ENCODE peak calls at places on chromosome 11, in eight cellular contexts. Q, C, K, S, G, H, F and B are unnamed samples.

GRCh38 chr11:134652586-134653255 is 240.7 kb upstream of the B3GAT1 start:
- DNase-seq in S (no peak), Q (no peak), G (no peak), H (no peak), C (no peak), K (no peak), F (no peak), B (peak; percentile 1)

GRCh38 chr11:71156301-71156700 is 96.1 kb downstream of the SHANK2 start:
- DNase-seq in S (no peak), F (no peak), K (no peak), Q (no peak), C (no peak), G (no peak), H (no peak), B (no peak)

GRCh38 chr11:132231656-132232173 is 861.3 kb downstream of the NTM start:
- DNase-seq in G (no peak), K (no peak), F (no peak), C (no peak), S (no peak), H (no peak), Q (no peak), B (no peak)

GRCh38 chr11:1548221-1549070 is 23.6 kb downstream of the DUSP8 start:
- DNase-seq in K (peak; percentile 33), C (no peak), S (no peak), G (peak; percentile 65), H (no peak), Q (no peak), F (peak; percentile 75), B (peak; percentile 88)

GRCh38 chr11:65850217-65851082 is 7.5 kb downstream of the CFL1 start:
- DNase-seq in Q (no peak), C (no peak), S (no peak), F (no peak), K (no peak), H (no peak), G (no peak), B (peak; percentile 22)

GRCh38 chr11:102309621-102310541 is 7.4 kb upstream of the BIRC3 start:
- DNase-seq in H (no peak), S (no peak), Q (no peak), F (no peak), K (no peak), G (no peak), C (no peak), B (no peak)

GRCh38 chr11:72221386-72221785 is 3.2 kb upstream of the INPPL1 start:
- DNase-seq in C (no peak), Q (no peak), K (no peak), H (no peak), G (no peak), F (no peak), S (no peak), B (no peak)

GRCh38 chr11:35036642-35037041 is 102.3 kb upstream of the CD44 start:
- DNase-seq in F (no peak), Q (no peak), C (no peak), K (no peak), S (no peak), G (no peak), H (no peak), B (no peak)

GRCh38 chr11:95453616-95454118 is 222.7 kb upstream of the SESN3 start:
- DNase-seq in C (no peak), K (peak; percentile 67), H (no peak), G (no peak), Q (no peak), F (peak; percentile 43), S (no peak), B (no peak)

GRCh38 chr11:8019671-8020597 is 32.8 kb downstream of the EIF3F start:
- DNase-seq in H (no peak), Q (no peak), F (peak; percentile 54), C (no peak), K (no peak), S (peak; percentile 4), G (no peak), B (peak; percentile 15)

GRCh38 chr11:122690801-122691649 is 35.5 kb downstream of the UBASH3B start:
- DNase-seq in S (peak; percentile 18), G (no peak), H (no peak), Q (no peak), F (no peak), K (no peak), C (no peak), B (no peak)

GRCh38 chr11:75938543-75938942 is 123.5 kb downstream of the UVRAG start:
- DNase-seq in F (no peak), Q (no peak), S (no peak), C (no peak), K (no peak), H (no peak), G (no peak), B (no peak)

GRCh38 chr11:107172996-107173395 is 154.7 kb upstream of the GUCY1A2 start:
- DNase-seq in F (no peak), C (no peak), K (no peak), S (no peak), H (no peak), Q (no peak), G (no peak), B (no peak)

GRCh38 chr11:80109031-80109430 is 668.2 kb upstream of the TENM4 start:
- DNase-seq in H (no peak), Q (no peak), C (no peak), F (no peak), S (no peak), G (no peak), K (no peak), B (no peak)

GRCh38 chr11:44614281-44614680 is 48.8 kb downstream of the CD82 start:
- DNase-seq in C (no peak), H (no peak), F (no peak), G (no peak), K (no peak), S (no peak), Q (no peak), B (no peak)

GRCh38 chr11:112794321-112794720 is 166.9 kb upstream of the NCAM1 start:
- DNase-seq in K (no peak), F (no peak), Q (no peak), G (peak; percentile 30), C (no peak), H (no peak), S (no peak), B (no peak)

GRCh38 chr11:95764267-95764898 is 25.2 kb downstream of the FAM76B start:
- DNase-seq in Q (no peak), K (no peak), S (peak; percentile 56), C (no peak), F (peak; percentile 61), G (peak; percentile 10), H (no peak), B (no peak)

GRCh38 chr11:9862981-9863380 is 199.1 kb downstream of the SWAP70 start:
- DNase-seq in F (no peak), S (no peak), Q (no peak), C (no peak), H (no peak), G (peak; percentile 50), K (no peak), B (no peak)

GRCh38 chr11:62552465-62552782 is 5.8 kb upstream of the AHNAK start:
- DNase-seq in C (no peak), Q (no peak), F (no peak), S (no peak), H (no peak), K (no peak), G (peak; percentile 39), B (peak; percentile 65)

GRCh38 chr11:83265331-83265730 is 20.8 kb downstream of the CCDC90B start:
- DNase-seq in H (no peak), Q (no peak), C (no peak), K (no peak), S (no peak), F (no peak), G (no peak), B (no peak)

GRCh38 chr11:89487016-89487415 is 4.2 kb downstream of the NOX4 start:
- DNase-seq in C (no peak), H (no peak), Q (no peak), F (no peak), G (no peak), S (no peak), K (no peak), B (no peak)

GRCh38 chr11:64348611-64349387 is 8.8 kb downstream of the CCDC88B start:
- DNase-seq in C (no peak), G (no peak), F (no peak), Q (no peak), S (no peak), H (no peak), K (no peak), B (no peak)

GRCh38 chr11:36775157-36775556 is 177.1 kb upstream of the RAG2 start:
- DNase-seq in S (no peak), K (no peak), H (no peak), Q (no peak), C (no peak), F (no peak), G (peak; percentile 23), B (no peak)

GRCh38 chr11:31725176-31725575 is 85.9 kb downstream of the PAX6 start:
- DNase-seq in Q (no peak), C (no peak), F (no peak), K (no peak), G (no peak), H (no peak), S (no peak), B (no peak)

GRCh38 chr11:112513936-112514716 is 253.5 kb upstream of the PLET1 start:
- DNase-seq in S (no peak), H (peak; percentile 2), Q (no peak), K (peak; percentile 17), F (no peak), C (no peak), G (no peak), B (no peak)

GRCh38 chr11:62145261-62145871 is 21.6 kb downstream of the INCENP start:
- DNase-seq in S (no peak), K (no peak), Q (no peak), H (no peak), F (no peak), C (no peak), G (no peak), B (peak; percentile 13)

GRCh38 chr11:27282141-27282590 is 80.8 kb downstream of the CCDC34 start:
- DNase-seq in C (no peak), F (no peak), K (no peak), Q (no peak), G (peak; percentile 63), S (no peak), H (no peak), B (no peak)

GRCh38 chr11:73267122-73267846 is 4.9 kb upstream of the P2RY6 start:
- DNase-seq in H (no peak), S (no peak), Q (no peak), K (no peak), F (no peak), G (no peak), C (no peak), B (no peak)

GRCh38 chr11:132187814-132188213 is 817.4 kb downstream of the NTM start:
- DNase-seq in G (no peak), K (no peak), H (no peak), C (no peak), F (no peak), Q (no peak), S (no peak), B (no peak)

GRCh38 chr11:5596611-5597201 is at the start of gene TRIM6:
- DNase-seq in Q (no peak), F (peak; percentile 51), S (peak; percentile 8), K (peak; percentile 8), C (no peak), G (peak; percentile 16), H (no peak), B (peak; percentile 54)

GRCh38 chr11:117980280-117980679 is 5.9 kb upstream of the IL10RA start:
- DNase-seq in G (no peak), F (no peak), C (no peak), H (no peak), Q (no peak), K (no peak), S (no peak), B (peak; percentile 3)

GRCh38 chr11:373716-374551 is 4.6 kb downstream of the B4GALNT4 start:
- DNase-seq in C (no peak), K (peak; percentile 53), H (no peak), G (no peak), F (no peak), Q (no peak), S (no peak), B (no peak)

GRCh38 chr11:1129143-1129665 is 28.5 kb upstream of the MUC5AC start:
- DNase-seq in F (no peak), S (no peak), C (no peak), H (no peak), K (no peak), Q (no peak), G (no peak), B (no peak)

GRCh38 chr11:33585564-33585963 is 115.1 kb downstream of the C11orf91 start:
- DNase-seq in H (no peak), G (no peak), Q (no peak), K (no peak), C (no peak), S (no peak), F (no peak), B (no peak)